ENCODE peak calls at places on chromosomes 2 and 18, in nine cellular contexts. One of them, this sample, is unnamed.

GRCh38 chr2:239337877-239338484 is 62.8 kb downstream of the HDAC4 start:
- DNase-seq in erythroblast: no peak
- DNase-seq in stromal cell of bone marrow: no peak
- DNase-seq in stimulated activated CD4-positive, alpha-beta T cell treated with anti-CD3 and anti-CD28 coated beads, Interleukin-15, amount 100 ng/mL, for 24 hours: no peak
- DNase-seq in NCI-H1092: no peak
- DNase-seq in stimulated activated CD8-positive, alpha-beta memory T cell treated with anti-CD3 and anti-CD28 coated beads, Interleukin-2, amount 100 ng/mL, for 48 hours: no peak
- DNase-seq in hepatic stellate cell: no peak
- DNase-seq in activated CD4-positive, alpha-beta T cell treated with anti-CD3 and anti-CD28 coated beads, Interleukin-2, amount 50 U/mL, for 1 hour: no peak
- DNase-seq in NCI-H2029: peak
- DNase-seq in this sample: no peak

GRCh38 chr2:109173311-109174171 is 44.5 kb downstream of the SH3RF3 start:
- DNase-seq in erythroblast: peak
- DNase-seq in stromal cell of bone marrow: peak
- DNase-seq in stimulated activated CD4-positive, alpha-beta T cell treated with anti-CD3 and anti-CD28 coated beads, Interleukin-15, amount 100 ng/mL, for 24 hours: no peak
- DNase-seq in NCI-H1092: peak
- DNase-seq in stimulated activated CD8-positive, alpha-beta memory T cell treated with anti-CD3 and anti-CD28 coated beads, Interleukin-2, amount 100 ng/mL, for 48 hours: no peak
- DNase-seq in hepatic stellate cell: peak
- DNase-seq in activated CD4-positive, alpha-beta T cell treated with anti-CD3 and anti-CD28 coated beads, Interleukin-2, amount 50 U/mL, for 1 hour: no peak
- DNase-seq in NCI-H2029: peak
- DNase-seq in this sample: peak

GRCh38 chr18:77560334-77560970 is 310.8 kb downstream of the GALR1 start:
- DNase-seq in erythroblast: no peak
- DNase-seq in stromal cell of bone marrow: no peak
- DNase-seq in stimulated activated CD4-positive, alpha-beta T cell treated with anti-CD3 and anti-CD28 coated beads, Interleukin-15, amount 100 ng/mL, for 24 hours: peak
- DNase-seq in NCI-H1092: no peak
- DNase-seq in stimulated activated CD8-positive, alpha-beta memory T cell treated with anti-CD3 and anti-CD28 coated beads, Interleukin-2, amount 100 ng/mL, for 48 hours: no peak
- DNase-seq in hepatic stellate cell: no peak
- DNase-seq in activated CD4-positive, alpha-beta T cell treated with anti-CD3 and anti-CD28 coated beads, Interleukin-2, amount 50 U/mL, for 1 hour: no peak
- DNase-seq in NCI-H2029: no peak
- DNase-seq in this sample: peak

GRCh38 chr2:30662268-30663131 is 144.7 kb downstream of the CAPN13 start:
- DNase-seq in erythroblast: no peak
- DNase-seq in stromal cell of bone marrow: no peak
- DNase-seq in stimulated activated CD4-positive, alpha-beta T cell treated with anti-CD3 and anti-CD28 coated beads, Interleukin-15, amount 100 ng/mL, for 24 hours: no peak
- DNase-seq in NCI-H1092: peak
- DNase-seq in stimulated activated CD8-positive, alpha-beta memory T cell treated with anti-CD3 and anti-CD28 coated beads, Interleukin-2, amount 100 ng/mL, for 48 hours: no peak
- DNase-seq in hepatic stellate cell: no peak
- DNase-seq in activated CD4-positive, alpha-beta T cell treated with anti-CD3 and anti-CD28 coated beads, Interleukin-2, amount 50 U/mL, for 1 hour: no peak
- DNase-seq in NCI-H2029: peak
- DNase-seq in this sample: no peak

GRCh38 chr2:45315881-45316280 is 295.2 kb downstream of the SRBD1 start:
- DNase-seq in erythroblast: no peak
- DNase-seq in stromal cell of bone marrow: peak
- DNase-seq in stimulated activated CD4-positive, alpha-beta T cell treated with anti-CD3 and anti-CD28 coated beads, Interleukin-15, amount 100 ng/mL, for 24 hours: no peak
- DNase-seq in NCI-H1092: no peak
- DNase-seq in stimulated activated CD8-positive, alpha-beta memory T cell treated with anti-CD3 and anti-CD28 coated beads, Interleukin-2, amount 100 ng/mL, for 48 hours: no peak
- DNase-seq in hepatic stellate cell: peak
- DNase-seq in activated CD4-positive, alpha-beta T cell treated with anti-CD3 and anti-CD28 coated beads, Interleukin-2, amount 50 U/mL, for 1 hour: no peak
- DNase-seq in NCI-H2029: no peak
- DNase-seq in this sample: peak

GRCh38 chr2:197378494-197378972 is 56.3 kb downstream of the SF3B1 start:
- DNase-seq in erythroblast: peak
- DNase-seq in stromal cell of bone marrow: peak
- DNase-seq in stimulated activated CD4-positive, alpha-beta T cell treated with anti-CD3 and anti-CD28 coated beads, Interleukin-15, amount 100 ng/mL, for 24 hours: peak
- DNase-seq in NCI-H1092: peak
- DNase-seq in stimulated activated CD8-positive, alpha-beta memory T cell treated with anti-CD3 and anti-CD28 coated beads, Interleukin-2, amount 100 ng/mL, for 48 hours: peak
- DNase-seq in hepatic stellate cell: peak
- DNase-seq in activated CD4-positive, alpha-beta T cell treated with anti-CD3 and anti-CD28 coated beads, Interleukin-2, amount 50 U/mL, for 1 hour: peak
- DNase-seq in NCI-H2029: peak
- DNase-seq in this sample: no peak

GRCh38 chr2:28691774-28692281 is 59.8 kb upstream of the PPP1CB start:
- DNase-seq in erythroblast: no peak
- DNase-seq in stromal cell of bone marrow: no peak
- DNase-seq in stimulated activated CD4-positive, alpha-beta T cell treated with anti-CD3 and anti-CD28 coated beads, Interleukin-15, amount 100 ng/mL, for 24 hours: no peak
- DNase-seq in NCI-H1092: no peak
- DNase-seq in stimulated activated CD8-positive, alpha-beta memory T cell treated with anti-CD3 and anti-CD28 coated beads, Interleukin-2, amount 100 ng/mL, for 48 hours: no peak
- DNase-seq in hepatic stellate cell: peak
- DNase-seq in activated CD4-positive, alpha-beta T cell treated with anti-CD3 and anti-CD28 coated beads, Interleukin-2, amount 50 U/mL, for 1 hour: no peak
- DNase-seq in NCI-H2029: no peak
- DNase-seq in this sample: peak

GRCh38 chr2:12738112-12738485 is 21.4 kb downstream of the TRIB2 start:
- DNase-seq in erythroblast: no peak
- DNase-seq in stromal cell of bone marrow: peak
- DNase-seq in stimulated activated CD4-positive, alpha-beta T cell treated with anti-CD3 and anti-CD28 coated beads, Interleukin-15, amount 100 ng/mL, for 24 hours: no peak
- DNase-seq in NCI-H1092: no peak
- DNase-seq in stimulated activated CD8-positive, alpha-beta memory T cell treated with anti-CD3 and anti-CD28 coated beads, Interleukin-2, amount 100 ng/mL, for 48 hours: no peak
- DNase-seq in hepatic stellate cell: peak
- DNase-seq in activated CD4-positive, alpha-beta T cell treated with anti-CD3 and anti-CD28 coated beads, Interleukin-2, amount 50 U/mL, for 1 hour: no peak
- DNase-seq in NCI-H2029: no peak
- DNase-seq in this sample: no peak

GRCh38 chr2:235026649-235027557 is 75.1 kb downstream of the SH3BP4 start:
- DNase-seq in erythroblast: no peak
- DNase-seq in stromal cell of bone marrow: no peak
- DNase-seq in stimulated activated CD4-positive, alpha-beta T cell treated with anti-CD3 and anti-CD28 coated beads, Interleukin-15, amount 100 ng/mL, for 24 hours: no peak
- DNase-seq in NCI-H1092: peak
- DNase-seq in stimulated activated CD8-positive, alpha-beta memory T cell treated with anti-CD3 and anti-CD28 coated beads, Interleukin-2, amount 100 ng/mL, for 48 hours: no peak
- DNase-seq in hepatic stellate cell: no peak
- DNase-seq in activated CD4-positive, alpha-beta T cell treated with anti-CD3 and anti-CD28 coated beads, Interleukin-2, amount 50 U/mL, for 1 hour: no peak
- DNase-seq in NCI-H2029: peak
- DNase-seq in this sample: no peak

GRCh38 chr2:212898011-212898410 is 253.4 kb downstream of the IKZF2 start:
- DNase-seq in erythroblast: no peak
- DNase-seq in stromal cell of bone marrow: no peak
- DNase-seq in stimulated activated CD4-positive, alpha-beta T cell treated with anti-CD3 and anti-CD28 coated beads, Interleukin-15, amount 100 ng/mL, for 24 hours: no peak
- DNase-seq in NCI-H1092: no peak
- DNase-seq in stimulated activated CD8-positive, alpha-beta memory T cell treated with anti-CD3 and anti-CD28 coated beads, Interleukin-2, amount 100 ng/mL, for 48 hours: no peak
- DNase-seq in hepatic stellate cell: no peak
- DNase-seq in activated CD4-positive, alpha-beta T cell treated with anti-CD3 and anti-CD28 coated beads, Interleukin-2, amount 50 U/mL, for 1 hour: no peak
- DNase-seq in NCI-H2029: no peak
- DNase-seq in this sample: no peak

GRCh38 chr2:191202209-191202721 is 42.9 kb upstream of the MYO1B start:
- DNase-seq in erythroblast: no peak
- DNase-seq in stromal cell of bone marrow: peak
- DNase-seq in stimulated activated CD4-positive, alpha-beta T cell treated with anti-CD3 and anti-CD28 coated beads, Interleukin-15, amount 100 ng/mL, for 24 hours: no peak
- DNase-seq in NCI-H1092: no peak
- DNase-seq in stimulated activated CD8-positive, alpha-beta memory T cell treated with anti-CD3 and anti-CD28 coated beads, Interleukin-2, amount 100 ng/mL, for 48 hours: no peak
- DNase-seq in hepatic stellate cell: peak
- DNase-seq in activated CD4-positive, alpha-beta T cell treated with anti-CD3 and anti-CD28 coated beads, Interleukin-2, amount 50 U/mL, for 1 hour: no peak
- DNase-seq in NCI-H2029: no peak
- DNase-seq in this sample: peak

GRCh38 chr18:9097349-9097748 is 5.2 kb upstream of the NDUFV2 start:
- DNase-seq in erythroblast: no peak
- DNase-seq in stromal cell of bone marrow: no peak
- DNase-seq in stimulated activated CD4-positive, alpha-beta T cell treated with anti-CD3 and anti-CD28 coated beads, Interleukin-15, amount 100 ng/mL, for 24 hours: no peak
- DNase-seq in NCI-H1092: no peak
- DNase-seq in stimulated activated CD8-positive, alpha-beta memory T cell treated with anti-CD3 and anti-CD28 coated beads, Interleukin-2, amount 100 ng/mL, for 48 hours: no peak
- DNase-seq in hepatic stellate cell: no peak
- DNase-seq in activated CD4-positive, alpha-beta T cell treated with anti-CD3 and anti-CD28 coated beads, Interleukin-2, amount 50 U/mL, for 1 hour: no peak
- DNase-seq in NCI-H2029: no peak
- DNase-seq in this sample: no peak

GRCh38 chr2:106843910-106844250 is 42.1 kb downstream of the ST6GAL2 start:
- DNase-seq in erythroblast: no peak
- DNase-seq in stromal cell of bone marrow: no peak
- DNase-seq in stimulated activated CD4-positive, alpha-beta T cell treated with anti-CD3 and anti-CD28 coated beads, Interleukin-15, amount 100 ng/mL, for 24 hours: no peak
- DNase-seq in NCI-H1092: peak
- DNase-seq in stimulated activated CD8-positive, alpha-beta memory T cell treated with anti-CD3 and anti-CD28 coated beads, Interleukin-2, amount 100 ng/mL, for 48 hours: no peak
- DNase-seq in hepatic stellate cell: no peak
- DNase-seq in activated CD4-positive, alpha-beta T cell treated with anti-CD3 and anti-CD28 coated beads, Interleukin-2, amount 50 U/mL, for 1 hour: no peak
- DNase-seq in NCI-H2029: peak
- DNase-seq in this sample: no peak

GRCh38 chr2:204669386-204669785 is 124.1 kb downstream of the PARD3B start:
- DNase-seq in erythroblast: no peak
- DNase-seq in stromal cell of bone marrow: no peak
- DNase-seq in stimulated activated CD4-positive, alpha-beta T cell treated with anti-CD3 and anti-CD28 coated beads, Interleukin-15, amount 100 ng/mL, for 24 hours: no peak
- DNase-seq in NCI-H1092: no peak
- DNase-seq in stimulated activated CD8-positive, alpha-beta memory T cell treated with anti-CD3 and anti-CD28 coated beads, Interleukin-2, amount 100 ng/mL, for 48 hours: no peak
- DNase-seq in hepatic stellate cell: no peak
- DNase-seq in activated CD4-positive, alpha-beta T cell treated with anti-CD3 and anti-CD28 coated beads, Interleukin-2, amount 50 U/mL, for 1 hour: no peak
- DNase-seq in NCI-H2029: no peak
- DNase-seq in this sample: no peak

GRCh38 chr18:47912343-47912742 is 18.1 kb downstream of the SMAD2 start:
- DNase-seq in erythroblast: no peak
- DNase-seq in stromal cell of bone marrow: peak
- DNase-seq in stimulated activated CD4-positive, alpha-beta T cell treated with anti-CD3 and anti-CD28 coated beads, Interleukin-15, amount 100 ng/mL, for 24 hours: peak
- DNase-seq in NCI-H1092: no peak
- DNase-seq in stimulated activated CD8-positive, alpha-beta memory T cell treated with anti-CD3 and anti-CD28 coated beads, Interleukin-2, amount 100 ng/mL, for 48 hours: no peak
- DNase-seq in hepatic stellate cell: no peak
- DNase-seq in activated CD4-positive, alpha-beta T cell treated with anti-CD3 and anti-CD28 coated beads, Interleukin-2, amount 50 U/mL, for 1 hour: no peak
- DNase-seq in NCI-H2029: no peak
- DNase-seq in this sample: no peak

GRCh38 chr2:230343747-230344146 is 16.8 kb downstream of the SP140L start:
- DNase-seq in erythroblast: no peak
- DNase-seq in stromal cell of bone marrow: no peak
- DNase-seq in stimulated activated CD4-positive, alpha-beta T cell treated with anti-CD3 and anti-CD28 coated beads, Interleukin-15, amount 100 ng/mL, for 24 hours: no peak
- DNase-seq in NCI-H1092: no peak
- DNase-seq in stimulated activated CD8-positive, alpha-beta memory T cell treated with anti-CD3 and anti-CD28 coated beads, Interleukin-2, amount 100 ng/mL, for 48 hours: no peak
- DNase-seq in hepatic stellate cell: no peak
- DNase-seq in activated CD4-positive, alpha-beta T cell treated with anti-CD3 and anti-CD28 coated beads, Interleukin-2, amount 50 U/mL, for 1 hour: no peak
- DNase-seq in NCI-H2029: no peak
- DNase-seq in this sample: no peak

GRCh38 chr18:27188309-27188708 is 3.2 kb upstream of the CHST9 start:
- DNase-seq in erythroblast: no peak
- DNase-seq in stromal cell of bone marrow: no peak
- DNase-seq in stimulated activated CD4-positive, alpha-beta T cell treated with anti-CD3 and anti-CD28 coated beads, Interleukin-15, amount 100 ng/mL, for 24 hours: no peak
- DNase-seq in NCI-H1092: no peak
- DNase-seq in stimulated activated CD8-positive, alpha-beta memory T cell treated with anti-CD3 and anti-CD28 coated beads, Interleukin-2, amount 100 ng/mL, for 48 hours: no peak
- DNase-seq in hepatic stellate cell: no peak
- DNase-seq in activated CD4-positive, alpha-beta T cell treated with anti-CD3 and anti-CD28 coated beads, Interleukin-2, amount 50 U/mL, for 1 hour: no peak
- DNase-seq in NCI-H2029: no peak
- DNase-seq in this sample: no peak

GRCh38 chr2:127128508-127128907 is 21.6 kb upstream of the BIN1 start:
- DNase-seq in erythroblast: no peak
- DNase-seq in stromal cell of bone marrow: no peak
- DNase-seq in stimulated activated CD4-positive, alpha-beta T cell treated with anti-CD3 and anti-CD28 coated beads, Interleukin-15, amount 100 ng/mL, for 24 hours: no peak
- DNase-seq in NCI-H1092: no peak
- DNase-seq in stimulated activated CD8-positive, alpha-beta memory T cell treated with anti-CD3 and anti-CD28 coated beads, Interleukin-2, amount 100 ng/mL, for 48 hours: no peak
- DNase-seq in hepatic stellate cell: no peak
- DNase-seq in activated CD4-positive, alpha-beta T cell treated with anti-CD3 and anti-CD28 coated beads, Interleukin-2, amount 50 U/mL, for 1 hour: no peak
- DNase-seq in NCI-H2029: peak
- DNase-seq in this sample: no peak

GRCh38 chr18:6022840-6023239 is 127.5 kb upstream of the TMEM200C start:
- DNase-seq in erythroblast: no peak
- DNase-seq in stromal cell of bone marrow: peak
- DNase-seq in stimulated activated CD4-positive, alpha-beta T cell treated with anti-CD3 and anti-CD28 coated beads, Interleukin-15, amount 100 ng/mL, for 24 hours: no peak
- DNase-seq in NCI-H1092: no peak
- DNase-seq in stimulated activated CD8-positive, alpha-beta memory T cell treated with anti-CD3 and anti-CD28 coated beads, Interleukin-2, amount 100 ng/mL, for 48 hours: no peak
- DNase-seq in hepatic stellate cell: no peak
- DNase-seq in activated CD4-positive, alpha-beta T cell treated with anti-CD3 and anti-CD28 coated beads, Interleukin-2, amount 50 U/mL, for 1 hour: no peak
- DNase-seq in NCI-H2029: no peak
- DNase-seq in this sample: peak

GRCh38 chr2:218322756-218323525 is 30.6 kb upstream of the TMBIM1 start:
- DNase-seq in erythroblast: peak
- DNase-seq in stromal cell of bone marrow: no peak
- DNase-seq in stimulated activated CD4-positive, alpha-beta T cell treated with anti-CD3 and anti-CD28 coated beads, Interleukin-15, amount 100 ng/mL, for 24 hours: peak
- DNase-seq in NCI-H1092: peak
- DNase-seq in stimulated activated CD8-positive, alpha-beta memory T cell treated with anti-CD3 and anti-CD28 coated beads, Interleukin-2, amount 100 ng/mL, for 48 hours: peak
- DNase-seq in hepatic stellate cell: peak
- DNase-seq in activated CD4-positive, alpha-beta T cell treated with anti-CD3 and anti-CD28 coated beads, Interleukin-2, amount 50 U/mL, for 1 hour: peak
- DNase-seq in NCI-H2029: peak
- DNase-seq in this sample: peak

GRCh38 chr2:101751875-101752619 is 54.5 kb downstream of the MAP4K4 start:
- DNase-seq in erythroblast: no peak
- DNase-seq in stromal cell of bone marrow: no peak
- DNase-seq in stimulated activated CD4-positive, alpha-beta T cell treated with anti-CD3 and anti-CD28 coated beads, Interleukin-15, amount 100 ng/mL, for 24 hours: no peak
- DNase-seq in NCI-H1092: no peak
- DNase-seq in stimulated activated CD8-positive, alpha-beta memory T cell treated with anti-CD3 and anti-CD28 coated beads, Interleukin-2, amount 100 ng/mL, for 48 hours: no peak
- DNase-seq in hepatic stellate cell: no peak
- DNase-seq in activated CD4-positive, alpha-beta T cell treated with anti-CD3 and anti-CD28 coated beads, Interleukin-2, amount 50 U/mL, for 1 hour: no peak
- DNase-seq in NCI-H2029: no peak
- DNase-seq in this sample: no peak

GRCh38 chr18:30376515-30376914 is 666.0 kb downstream of the DSC3 start:
- DNase-seq in erythroblast: peak
- DNase-seq in stromal cell of bone marrow: no peak
- DNase-seq in stimulated activated CD4-positive, alpha-beta T cell treated with anti-CD3 and anti-CD28 coated beads, Interleukin-15, amount 100 ng/mL, for 24 hours: no peak
- DNase-seq in NCI-H1092: peak
- DNase-seq in stimulated activated CD8-positive, alpha-beta memory T cell treated with anti-CD3 and anti-CD28 coated beads, Interleukin-2, amount 100 ng/mL, for 48 hours: no peak
- DNase-seq in hepatic stellate cell: no peak
- DNase-seq in activated CD4-positive, alpha-beta T cell treated with anti-CD3 and anti-CD28 coated beads, Interleukin-2, amount 50 U/mL, for 1 hour: no peak
- DNase-seq in NCI-H2029: no peak
- DNase-seq in this sample: no peak

GRCh38 chr2:175880-176800 is 87.7 kb downstream of the SH3YL1 start:
- DNase-seq in erythroblast: no peak
- DNase-seq in stromal cell of bone marrow: peak
- DNase-seq in stimulated activated CD4-positive, alpha-beta T cell treated with anti-CD3 and anti-CD28 coated beads, Interleukin-15, amount 100 ng/mL, for 24 hours: peak
- DNase-seq in NCI-H1092: no peak
- DNase-seq in stimulated activated CD8-positive, alpha-beta memory T cell treated with anti-CD3 and anti-CD28 coated beads, Interleukin-2, amount 100 ng/mL, for 48 hours: no peak
- DNase-seq in hepatic stellate cell: no peak
- DNase-seq in activated CD4-positive, alpha-beta T cell treated with anti-CD3 and anti-CD28 coated beads, Interleukin-2, amount 50 U/mL, for 1 hour: peak
- DNase-seq in NCI-H2029: peak
- DNase-seq in this sample: no peak

GRCh38 chr2:157746234-157746950 is 117.7 kb upstream of the ACVR1C start:
- DNase-seq in erythroblast: no peak
- DNase-seq in stromal cell of bone marrow: no peak
- DNase-seq in stimulated activated CD4-positive, alpha-beta T cell treated with anti-CD3 and anti-CD28 coated beads, Interleukin-15, amount 100 ng/mL, for 24 hours: no peak
- DNase-seq in NCI-H1092: no peak
- DNase-seq in stimulated activated CD8-positive, alpha-beta memory T cell treated with anti-CD3 and anti-CD28 coated beads, Interleukin-2, amount 100 ng/mL, for 48 hours: no peak
- DNase-seq in hepatic stellate cell: peak
- DNase-seq in activated CD4-positive, alpha-beta T cell treated with anti-CD3 and anti-CD28 coated beads, Interleukin-2, amount 50 U/mL, for 1 hour: no peak
- DNase-seq in NCI-H2029: no peak
- DNase-seq in this sample: peak

GRCh38 chr2:144424559-144425240 is 95.2 kb downstream of the ZEB2 start:
- DNase-seq in erythroblast: no peak
- DNase-seq in stromal cell of bone marrow: no peak
- DNase-seq in stimulated activated CD4-positive, alpha-beta T cell treated with anti-CD3 and anti-CD28 coated beads, Interleukin-15, amount 100 ng/mL, for 24 hours: peak
- DNase-seq in NCI-H1092: no peak
- DNase-seq in stimulated activated CD8-positive, alpha-beta memory T cell treated with anti-CD3 and anti-CD28 coated beads, Interleukin-2, amount 100 ng/mL, for 48 hours: no peak
- DNase-seq in hepatic stellate cell: no peak
- DNase-seq in activated CD4-positive, alpha-beta T cell treated with anti-CD3 and anti-CD28 coated beads, Interleukin-2, amount 50 U/mL, for 1 hour: no peak
- DNase-seq in NCI-H2029: no peak
- DNase-seq in this sample: no peak

GRCh38 chr2:181380581-181380980 is 76.6 kb upstream of the ITGA4 start:
- DNase-seq in erythroblast: peak
- DNase-seq in stromal cell of bone marrow: no peak
- DNase-seq in stimulated activated CD4-positive, alpha-beta T cell treated with anti-CD3 and anti-CD28 coated beads, Interleukin-15, amount 100 ng/mL, for 24 hours: no peak
- DNase-seq in NCI-H1092: no peak
- DNase-seq in stimulated activated CD8-positive, alpha-beta memory T cell treated with anti-CD3 and anti-CD28 coated beads, Interleukin-2, amount 100 ng/mL, for 48 hours: no peak
- DNase-seq in hepatic stellate cell: no peak
- DNase-seq in activated CD4-positive, alpha-beta T cell treated with anti-CD3 and anti-CD28 coated beads, Interleukin-2, amount 50 U/mL, for 1 hour: no peak
- DNase-seq in NCI-H2029: no peak
- DNase-seq in this sample: no peak

GRCh38 chr18:46646468-46646867 is 10.6 kb downstream of the LOXHD1 start:
- DNase-seq in erythroblast: no peak
- DNase-seq in stromal cell of bone marrow: no peak
- DNase-seq in stimulated activated CD4-positive, alpha-beta T cell treated with anti-CD3 and anti-CD28 coated beads, Interleukin-15, amount 100 ng/mL, for 24 hours: no peak
- DNase-seq in NCI-H1092: no peak
- DNase-seq in stimulated activated CD8-positive, alpha-beta memory T cell treated with anti-CD3 and anti-CD28 coated beads, Interleukin-2, amount 100 ng/mL, for 48 hours: no peak
- DNase-seq in hepatic stellate cell: no peak
- DNase-seq in activated CD4-positive, alpha-beta T cell treated with anti-CD3 and anti-CD28 coated beads, Interleukin-2, amount 50 U/mL, for 1 hour: no peak
- DNase-seq in NCI-H2029: no peak
- DNase-seq in this sample: no peak

GRCh38 chr18:42574871-42575270 is 540.6 kb downstream of the RIT2 start:
- DNase-seq in erythroblast: no peak
- DNase-seq in stromal cell of bone marrow: no peak
- DNase-seq in stimulated activated CD4-positive, alpha-beta T cell treated with anti-CD3 and anti-CD28 coated beads, Interleukin-15, amount 100 ng/mL, for 24 hours: no peak
- DNase-seq in NCI-H1092: peak
- DNase-seq in stimulated activated CD8-positive, alpha-beta memory T cell treated with anti-CD3 and anti-CD28 coated beads, Interleukin-2, amount 100 ng/mL, for 48 hours: no peak
- DNase-seq in hepatic stellate cell: no peak
- DNase-seq in activated CD4-positive, alpha-beta T cell treated with anti-CD3 and anti-CD28 coated beads, Interleukin-2, amount 50 U/mL, for 1 hour: no peak
- DNase-seq in NCI-H2029: peak
- DNase-seq in this sample: no peak

GRCh38 chr2:236671820-236672520 is 102.3 kb downstream of the ACKR3 start:
- DNase-seq in erythroblast: no peak
- DNase-seq in stromal cell of bone marrow: no peak
- DNase-seq in stimulated activated CD4-positive, alpha-beta T cell treated with anti-CD3 and anti-CD28 coated beads, Interleukin-15, amount 100 ng/mL, for 24 hours: no peak
- DNase-seq in NCI-H1092: no peak
- DNase-seq in stimulated activated CD8-positive, alpha-beta memory T cell treated with anti-CD3 and anti-CD28 coated beads, Interleukin-2, amount 100 ng/mL, for 48 hours: no peak
- DNase-seq in hepatic stellate cell: no peak
- DNase-seq in activated CD4-positive, alpha-beta T cell treated with anti-CD3 and anti-CD28 coated beads, Interleukin-2, amount 50 U/mL, for 1 hour: no peak
- DNase-seq in NCI-H2029: no peak
- DNase-seq in this sample: no peak

GRCh38 chr18:23629444-23629946 is 33.2 kb downstream of the ANKRD29 start:
- DNase-seq in erythroblast: no peak
- DNase-seq in stromal cell of bone marrow: no peak
- DNase-seq in stimulated activated CD4-positive, alpha-beta T cell treated with anti-CD3 and anti-CD28 coated beads, Interleukin-15, amount 100 ng/mL, for 24 hours: no peak
- DNase-seq in NCI-H1092: peak
- DNase-seq in stimulated activated CD8-positive, alpha-beta memory T cell treated with anti-CD3 and anti-CD28 coated beads, Interleukin-2, amount 100 ng/mL, for 48 hours: no peak
- DNase-seq in hepatic stellate cell: no peak
- DNase-seq in activated CD4-positive, alpha-beta T cell treated with anti-CD3 and anti-CD28 coated beads, Interleukin-2, amount 50 U/mL, for 1 hour: no peak
- DNase-seq in NCI-H2029: peak
- DNase-seq in this sample: no peak

GRCh38 chr18:74083071-74083954 is 64.3 kb downstream of the FBXO15 start:
- DNase-seq in erythroblast: no peak
- DNase-seq in stromal cell of bone marrow: no peak
- DNase-seq in stimulated activated CD4-positive, alpha-beta T cell treated with anti-CD3 and anti-CD28 coated beads, Interleukin-15, amount 100 ng/mL, for 24 hours: peak
- DNase-seq in NCI-H1092: no peak
- DNase-seq in stimulated activated CD8-positive, alpha-beta memory T cell treated with anti-CD3 and anti-CD28 coated beads, Interleukin-2, amount 100 ng/mL, for 48 hours: no peak
- DNase-seq in hepatic stellate cell: no peak
- DNase-seq in activated CD4-positive, alpha-beta T cell treated with anti-CD3 and anti-CD28 coated beads, Interleukin-2, amount 50 U/mL, for 1 hour: no peak
- DNase-seq in NCI-H2029: no peak
- DNase-seq in this sample: no peak

This sample was measured in skeletal muscle cell.